ENCODE peak calls at places on chromosomes 1 and 21, in four cellular contexts. J, S, A and E are unnamed samples.
A peak's percentile ranks its signal among the peaks of the same experiment; 100 is the strongest.

GRCh38 chr1:20312310-20312709 is 21.6 kb downstream of the VWA5B1 start:
- DNase-seq in J (no peak), S (no peak), A (no peak), E (no peak)

GRCh38 chr1:181675091-181675490 is 191.8 kb downstream of the CACNA1E start:
- DNase-seq in J (no peak), S (no peak), A (no peak), E (no peak)

GRCh38 chr1:33893147-33893830 is 29.4 kb downstream of the HMGB4 start:
- DNase-seq in J (no peak), S (no peak), A (no peak), E (no peak)

GRCh38 chr1:21669287-21670058 is at the start of gene RAP1GAP:
- DNase-seq in J (no peak), S (no peak), A (peak; percentile 90), E (peak; percentile 93)

GRCh38 chr1:6157528-6158174 is 22.5 kb downstream of the CHD5 start:
- DNase-seq in J (peak; percentile 71), S (no peak), A (peak; percentile 89), E (peak; percentile 62)

GRCh38 chr1:26275580-26276431 is 4.1 kb upstream of the SH3BGRL3 start:
- DNase-seq in J (peak; percentile 85), S (no peak), A (peak; percentile 59), E (peak; percentile 84)

GRCh38 chr1:27366411-27367159 is at the start of gene MAP3K6:
- DNase-seq in J (peak; percentile 82), S (no peak), A (no peak), E (peak; percentile 91)

GRCh38 chr1:218887141-218887925 is 286.3 kb upstream of the LYPLAL1 start:
- DNase-seq in J (no peak), S (no peak), A (no peak), E (no peak)

GRCh38 chr1:8345621-8346415 is 27.9 kb downstream of the SLC45A1 start:
- DNase-seq in J (no peak), S (no peak), A (no peak), E (no peak)

GRCh38 chr1:5979536-5980313 is 12.5 kb downstream of the NPHP4 start:
- DNase-seq in J (no peak), S (no peak), A (no peak), E (no peak)

GRCh38 chr1:25543106-25543424 is 341 bp upstream of the LDLRAP1 start:
- DNase-seq in J (no peak), S (no peak), A (no peak), E (no peak)

GRCh38 chr1:147267711-147268110 is 25.2 kb downstream of the CHD1L start:
- DNase-seq in J (no peak), S (no peak), A (no peak), E (no peak)

GRCh38 chr1:212597495-212597894 is 11.1 kb upstream of the ATF3 start:
- DNase-seq in J (no peak), S (no peak), A (no peak), E (no peak)

GRCh38 chr1:25523512-25523911 is 19.9 kb upstream of the LDLRAP1 start:
- DNase-seq in J (no peak), S (no peak), A (no peak), E (peak; percentile 73)

GRCh38 chr1:218299416-218299815 is 14.3 kb downstream of the RRP15 start:
- DNase-seq in J (peak; percentile 62), S (no peak), A (peak; percentile 12), E (peak; percentile 25)

GRCh38 chr1:226872455-226872854 is 2.0 kb downstream of the PSEN2 start:
- DNase-seq in J (no peak), S (no peak), A (peak; percentile 5), E (no peak)

GRCh38 chr21:46078322-46078981 is 19.5 kb upstream of the COL6A2 start:
- DNase-seq in J (no peak), S (no peak), A (no peak), E (no peak)

GRCh38 chr1:229624906-229625871 is 733 bp downstream of the TAF5L start:
- DNase-seq in J (peak; percentile 46), S (no peak), A (peak; percentile 31), E (peak; percentile 95)

GRCh38 chr1:55426619-55427018 is 211.5 kb upstream of the USP24 start:
- DNase-seq in J (no peak), S (no peak), A (no peak), E (no peak)

GRCh38 chr1:202968895-202969295 is 1.8 kb upstream of the CYB5R1 start:
- DNase-seq in J (peak; percentile 75), S (peak; percentile 33), A (peak; percentile 78), E (peak; percentile 90)

GRCh38 chr21:45470087-45470515 is 65.1 kb downstream of the COL18A1 start:
- DNase-seq in J (no peak), S (no peak), A (no peak), E (no peak)

GRCh38 chr21:44752701-44753235 is 41.4 kb upstream of the TSPEAR start:
- DNase-seq in J (no peak), S (no peak), A (no peak), E (no peak)

GRCh38 chr1:163104405-163105099 is 35.4 kb downstream of the RGS4 start:
- DNase-seq in J (no peak), S (no peak), A (no peak), E (no peak)

GRCh38 chr1:158809862-158810261 is 21.3 kb upstream of the MNDA start:
- DNase-seq in J (no peak), S (no peak), A (no peak), E (no peak)

DNA sequence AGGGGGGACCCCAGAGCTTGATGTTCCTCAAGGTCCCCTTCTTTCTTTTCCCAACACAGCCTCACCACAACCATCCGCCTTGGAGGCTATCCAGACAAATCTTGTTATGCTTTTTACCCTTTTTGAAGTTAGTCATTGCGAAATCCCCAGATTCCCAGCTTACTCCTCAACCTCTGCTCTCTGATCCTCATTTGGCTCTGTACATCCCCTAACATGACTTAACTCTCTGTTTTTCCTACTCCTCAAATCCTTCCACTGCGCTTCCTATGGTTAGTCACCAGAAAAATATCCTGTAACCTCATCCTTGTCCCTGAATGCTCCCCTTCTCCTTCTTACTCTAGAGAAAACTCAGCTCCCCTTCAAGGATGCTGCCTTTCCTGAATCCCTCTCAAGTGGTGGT is 189.1 kb upstream of the POU3F1 start:
- DNase-seq in J (no peak), S (no peak), A (no peak), E (no peak)
- TF ChIP-seq ESRRA in J (no peak), S (no peak), A (no peak), E (no peak)

DNA sequence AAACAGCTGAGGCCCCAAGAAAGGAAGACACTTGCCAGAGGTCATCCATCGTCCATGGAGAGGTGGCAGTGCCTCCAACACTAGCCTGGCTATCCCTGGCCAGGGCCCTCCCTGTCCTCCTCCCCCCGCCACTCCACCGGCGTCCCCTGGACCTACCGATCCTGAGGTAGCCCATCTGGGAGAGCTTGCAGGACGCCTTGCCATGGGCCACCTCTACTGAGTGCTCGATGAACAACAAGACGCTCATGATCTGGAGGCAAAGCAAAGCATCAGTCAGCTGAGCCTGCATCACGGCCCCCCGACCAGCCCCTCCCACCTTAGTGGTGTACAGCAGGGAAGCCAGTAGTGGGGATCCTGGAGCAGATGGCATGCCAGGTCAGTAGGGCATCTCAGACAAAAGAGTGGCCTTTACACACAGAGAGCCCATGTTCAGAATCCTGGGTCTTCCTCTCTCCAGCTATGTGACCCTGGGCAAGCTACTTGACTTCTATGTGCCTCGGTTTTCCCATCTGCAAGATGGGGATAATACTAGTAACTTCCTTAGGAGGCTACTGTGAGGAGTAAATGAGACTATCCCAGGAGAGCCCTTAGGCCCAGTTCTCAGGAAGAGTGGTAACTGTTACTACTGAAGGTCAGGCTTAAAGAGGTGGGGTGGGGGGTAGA is 15.1 kb downstream of the LAPTM5 start:
- DNase-seq in J (no peak), S (no peak), A (no peak), E (no peak)
- TF ChIP-seq POLR2A in J (no peak), S (no peak), A (no peak), E (no peak)

GRCh38 chr1:77545970-77546369 is 136.5 kb downstream of the ZZZ3 start:
- DNase-seq in J (no peak), S (no peak), A (no peak), E (no peak)
- TF ChIP-seq ESRRA in J (no peak), S (no peak), A (no peak), E (no peak)

GRCh38 chr1:47235280-47235679 is 3.3 kb upstream of the TAL1 start:
- DNase-seq in J (no peak), S (no peak), A (no peak), E (no peak)
- TF ChIP-seq POLR2A in J (no peak), S (no peak), A (no peak), E (no peak)